ENCODE peak calls at places on chromosomes 5 and 9, in five cellular contexts. One of them, this sample, is unnamed.

GRCh38 chr9:20624201-20625002 is 2.1 kb upstream of the MLLT3 start:
- DNase-seq in left ventricle myocardium inferior: peak; percentile 22
- DNase-seq in GM20000: peak; percentile 53
- DNase-seq in spleen: peak; percentile 70
- DNase-seq in GM06990: peak; percentile 33
- DNase-seq in this sample: peak; percentile 33

GRCh38 chr5:75510417-75510835 is 1.0 kb downstream of the CERT1 start:
- DNase-seq in left ventricle myocardium inferior: no peak
- DNase-seq in GM20000: peak; percentile 12
- DNase-seq in spleen: no peak
- DNase-seq in GM06990: no peak
- DNase-seq in this sample: no peak

GRCh38 chr5:131262953-131263541 is 806 bp upstream of the CDC42SE2 start:
- DNase-seq in left ventricle myocardium inferior: no peak
- DNase-seq in GM20000: peak; percentile 43
- DNase-seq in spleen: no peak
- DNase-seq in GM06990: peak; percentile 47
- DNase-seq in this sample: peak; percentile 45

GRCh38 chr5:141525659-141526058 is 36.8 kb downstream of the PCDHGC5 start:
- DNase-seq in left ventricle myocardium inferior: no peak
- DNase-seq in GM20000: no peak
- DNase-seq in spleen: no peak
- DNase-seq in GM06990: no peak
- DNase-seq in this sample: no peak

GRCh38 chr5:180688326-180689070 is 39.1 kb upstream of the FLT4 start:
- DNase-seq in left ventricle myocardium inferior: no peak
- DNase-seq in GM20000: no peak
- DNase-seq in spleen: no peak
- DNase-seq in GM06990: no peak
- DNase-seq in this sample: no peak

GRCh38 chr9:98686961-98687855 is 21.5 kb downstream of the GABBR2 start:
- DNase-seq in left ventricle myocardium inferior: no peak
- DNase-seq in GM20000: no peak
- DNase-seq in spleen: no peak
- DNase-seq in GM06990: no peak
- DNase-seq in this sample: no peak

GRCh38 chr9:33263131-33263935 is 1.2 kb downstream of the BAG1 start:
- DNase-seq in left ventricle myocardium inferior: no peak
- DNase-seq in GM20000: peak; percentile 32
- DNase-seq in spleen: peak; percentile 78
- DNase-seq in GM06990: no peak
- DNase-seq in this sample: no peak

GRCh38 chr9:18396102-18396728 is 77.7 kb upstream of the ADAMTSL1 start:
- DNase-seq in left ventricle myocardium inferior: no peak
- DNase-seq in GM20000: no peak
- DNase-seq in spleen: no peak
- DNase-seq in GM06990: no peak
- DNase-seq in this sample: peak; percentile 11

DNA sequence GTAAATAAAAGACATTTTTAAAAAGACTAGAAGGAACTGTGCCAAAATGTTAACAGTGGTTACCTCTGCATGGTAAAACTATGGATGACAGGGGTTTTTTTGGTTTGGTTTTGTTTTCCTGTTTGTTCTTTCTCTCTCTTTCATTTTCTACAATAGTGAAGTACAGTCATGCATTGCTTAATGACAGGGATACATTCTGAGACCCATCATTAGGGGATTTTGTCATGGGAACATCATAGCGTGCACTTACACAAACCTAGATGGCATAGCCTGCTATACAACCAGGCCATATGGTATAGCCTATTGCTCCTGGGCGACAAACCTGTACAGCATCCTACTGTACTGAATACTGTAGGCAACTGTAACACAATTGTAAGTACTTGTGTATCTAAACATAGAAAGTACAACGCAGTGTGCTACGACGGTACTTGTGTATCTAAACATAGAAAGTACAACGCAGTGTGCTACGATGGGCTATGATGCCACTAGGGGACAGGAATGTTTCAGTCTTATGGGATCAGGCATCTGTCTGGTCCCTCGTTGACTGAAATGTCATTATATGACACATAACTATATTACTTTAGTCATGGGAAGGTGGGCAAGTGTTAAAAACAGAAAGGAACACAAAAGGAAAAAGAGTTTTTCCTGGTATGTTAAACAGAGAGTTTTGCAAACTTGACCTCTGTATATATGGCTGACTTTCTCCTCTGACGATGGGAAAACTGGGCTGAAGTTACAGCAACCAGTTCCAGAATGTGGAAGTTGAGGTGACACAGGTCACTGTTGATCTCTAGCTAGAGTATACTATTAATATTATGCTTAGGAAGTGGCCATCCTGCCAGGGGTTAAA is 7.4 kb upstream of the ADAM19 start:
- DNase-seq in left ventricle myocardium inferior: no peak
- DNase-seq in GM20000: no peak
- DNase-seq in spleen: no peak
- DNase-seq in GM06990: no peak
- DNase-seq in this sample: no peak
- TF ChIP-seq CTCF in left ventricle myocardium inferior: peak; percentile 28
- TF ChIP-seq CTCF in GM20000: no peak
- TF ChIP-seq CTCF in spleen: no peak
- TF ChIP-seq CTCF in GM06990: peak; percentile 39
- TF ChIP-seq CTCF in this sample: peak; percentile 20

DNA sequence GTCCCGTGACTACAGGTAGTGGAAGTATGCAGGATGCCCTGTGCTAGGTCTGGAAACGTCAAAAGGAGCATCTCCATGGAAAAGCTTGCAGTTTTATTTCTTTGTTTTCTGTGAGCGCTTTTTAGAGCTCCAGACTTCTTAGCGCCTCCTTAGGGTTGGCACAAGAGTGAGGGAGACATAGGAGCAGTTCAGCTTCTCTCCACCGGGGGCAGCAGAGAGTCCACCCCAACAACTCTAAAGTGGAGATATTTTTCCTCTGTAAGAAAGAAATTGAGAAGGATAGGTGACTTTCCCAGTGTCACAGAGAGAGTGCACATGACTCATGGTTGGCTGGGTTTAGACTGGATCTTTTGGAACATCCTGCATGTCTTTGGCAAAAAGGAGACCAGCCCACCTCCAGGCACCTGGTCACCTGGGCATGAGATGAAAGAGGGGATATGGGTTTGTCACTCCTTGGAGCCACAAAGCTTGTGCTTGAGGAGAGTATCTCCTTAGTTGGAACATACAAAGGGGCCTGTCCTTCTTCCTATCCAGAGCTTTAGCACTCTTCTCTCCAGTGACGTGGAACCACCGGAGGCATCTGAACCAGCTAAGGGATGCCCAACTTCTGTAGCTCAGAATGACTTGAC is 637.7 kb downstream of the SEMA5A start:
- DNase-seq in left ventricle myocardium inferior: no peak
- DNase-seq in GM20000: peak; percentile 39
- DNase-seq in spleen: no peak
- DNase-seq in GM06990: peak; percentile 8
- DNase-seq in this sample: peak; percentile 8
- TF ChIP-seq CTCF in left ventricle myocardium inferior: peak; percentile 58
- TF ChIP-seq CTCF in GM20000: peak; percentile 56
- TF ChIP-seq CTCF in spleen: peak; percentile 21
- TF ChIP-seq CTCF in GM06990: peak; percentile 95
- TF ChIP-seq CTCF in this sample: peak; percentile 48

GRCh38 chr5:78295035-78295961 is 800 bp upstream of the AP3B1 start:
- DNase-seq in left ventricle myocardium inferior: peak; percentile 18
- DNase-seq in GM20000: peak; percentile 34
- DNase-seq in spleen: peak; percentile 86
- DNase-seq in GM06990: peak; percentile 63
- DNase-seq in this sample: peak; percentile 35
- TF ChIP-seq CTCF in left ventricle myocardium inferior: peak; percentile 23
- TF ChIP-seq CTCF in GM20000: peak; percentile 12
- TF ChIP-seq CTCF in spleen: peak; percentile 19
- TF ChIP-seq CTCF in GM06990: peak; percentile 54
- TF ChIP-seq CTCF in this sample: peak; percentile 25

GRCh38 chr5:56251918-56252553 is 18.9 kb upstream of the ANKRD55 start:
- DNase-seq in left ventricle myocardium inferior: no peak
- DNase-seq in GM20000: no peak
- DNase-seq in spleen: no peak
- DNase-seq in GM06990: no peak
- DNase-seq in this sample: no peak

GRCh38 chr5:56259002-56259511 is 25.9 kb upstream of the ANKRD55 start:
- DNase-seq in left ventricle myocardium inferior: no peak
- DNase-seq in GM20000: no peak
- DNase-seq in spleen: no peak
- DNase-seq in GM06990: peak; percentile 8
- DNase-seq in this sample: peak; percentile 29

GRCh38 chr5:56255521-56255920 is 22.4 kb upstream of the ANKRD55 start:
- DNase-seq in left ventricle myocardium inferior: no peak
- DNase-seq in GM20000: no peak
- DNase-seq in spleen: no peak
- DNase-seq in GM06990: no peak
- DNase-seq in this sample: no peak

GRCh38 chr5:56253924-56254323 is 20.8 kb upstream of the ANKRD55 start:
- DNase-seq in left ventricle myocardium inferior: no peak
- DNase-seq in GM20000: no peak
- DNase-seq in spleen: no peak
- DNase-seq in GM06990: no peak
- DNase-seq in this sample: no peak

GRCh38 chr5:56257010-56257409 is 23.9 kb upstream of the ANKRD55 start:
- DNase-seq in left ventricle myocardium inferior: no peak
- DNase-seq in GM20000: no peak
- DNase-seq in spleen: no peak
- DNase-seq in GM06990: no peak
- DNase-seq in this sample: no peak
- TF ChIP-seq CTCF in left ventricle myocardium inferior: no peak
- TF ChIP-seq CTCF in GM20000: no peak
- TF ChIP-seq CTCF in spleen: no peak
- TF ChIP-seq CTCF in GM06990: no peak
- TF ChIP-seq CTCF in this sample: no peak

GRCh38 chr9:83199240-83199639 is 136.3 kb upstream of the RASEF start:
- DNase-seq in left ventricle myocardium inferior: no peak
- DNase-seq in GM20000: no peak
- DNase-seq in spleen: no peak
- DNase-seq in GM06990: no peak
- DNase-seq in this sample: no peak
- TF ChIP-seq CTCF in left ventricle myocardium inferior: peak; percentile 78
- TF ChIP-seq CTCF in GM20000: no peak
- TF ChIP-seq CTCF in spleen: peak; percentile 62
- TF ChIP-seq CTCF in GM06990: no peak
- TF ChIP-seq CTCF in this sample: no peak

DNA sequence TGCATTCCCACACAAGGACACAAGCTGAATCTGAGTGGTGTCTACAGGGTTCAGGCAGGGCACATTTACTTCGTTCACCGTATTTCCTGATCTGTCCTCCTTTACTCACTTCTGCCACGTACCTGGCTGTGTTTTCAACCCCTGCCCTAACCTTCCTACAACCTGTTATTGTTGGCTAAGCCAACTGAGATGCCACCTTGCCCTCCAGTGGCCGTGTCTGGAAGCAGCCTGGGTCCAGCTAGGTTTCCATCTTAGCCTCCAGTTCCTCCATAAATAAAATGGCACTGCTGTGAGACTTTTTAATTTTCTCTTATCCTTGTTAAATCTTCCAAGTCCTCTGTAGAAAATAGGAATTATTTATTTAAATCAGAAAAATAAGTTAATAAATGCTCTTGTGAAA is 64.8 kb downstream of the ATP10B start:
- DNase-seq in left ventricle myocardium inferior: no peak
- DNase-seq in GM20000: peak; percentile 9
- DNase-seq in spleen: no peak
- DNase-seq in GM06990: no peak
- DNase-seq in this sample: no peak
- TF ChIP-seq CTCF in left ventricle myocardium inferior: no peak
- TF ChIP-seq CTCF in GM20000: peak; percentile 14
- TF ChIP-seq CTCF in spleen: no peak
- TF ChIP-seq CTCF in GM06990: peak; percentile 61
- TF ChIP-seq CTCF in this sample: peak; percentile 35

GRCh38 chr5:74056789-74057164 is 430.8 kb downstream of the ARHGEF28 start:
- DNase-seq in left ventricle myocardium inferior: no peak
- DNase-seq in GM20000: peak; percentile 6
- DNase-seq in spleen: no peak
- DNase-seq in GM06990: no peak
- DNase-seq in this sample: no peak
- TF ChIP-seq CTCF in left ventricle myocardium inferior: peak; percentile 57
- TF ChIP-seq CTCF in GM20000: no peak
- TF ChIP-seq CTCF in spleen: no peak
- TF ChIP-seq CTCF in GM06990: peak; percentile 39
- TF ChIP-seq CTCF in this sample: no peak

This sample was measured in GM13976.